ENCODE peak calls at places on chromosomes 11 and 22, in five cellular contexts. I is AG08395; J is posterior cingulate gyrus; E is activated CD4-positive, alpha-beta T cell treated with anti-CD3 and anti-CD28 coated beads, Interleukin-2, amount 50 U/mL, for 4 hours; W is activated CD8-positive, alpha-beta memory T cell treated with anti-CD3 and anti-CD28 coated beads for 1 hour. D is an unnamed sample.

GRCh38 chr11:79441159-79441875 is 487 bp upstream of the TENM4 start:
- DNase-seq in I (peak), J (no peak), E (no peak), W (no peak), D (peak)

GRCh38 chr11:11975201-11976092 is 33.0 kb downstream of the DKK3 start:
- DNase-seq in I (no peak), J (no peak), E (no peak), W (no peak), D (no peak)

GRCh38 chr22:46044718-46045458 is 67.9 kb upstream of the WNT7B start:
- DNase-seq in I (no peak), J (no peak), E (no peak), W (peak), D (no peak)

GRCh38 chr22:33300165-33300564 is 242.0 kb upstream of the SYN3 start:
- DNase-seq in I (no peak), J (no peak), E (no peak), W (no peak), D (no peak)

GRCh38 chr22:24427500-24428164 is at the start of gene ADORA2A:
- DNase-seq in I (no peak), J (no peak), E (peak), W (peak), D (no peak)

GRCh38 chr11:2678396-2678795 is 21.4 kb downstream of the KCNQ1OT1 start:
- DNase-seq in I (no peak), J (no peak), E (no peak), W (no peak), D (no peak)

GRCh38 chr11:108616549-108616948 is 23.0 kb upstream of the EXPH5 start:
- DNase-seq in I (peak), J (no peak), E (no peak), W (no peak), D (peak)

GRCh38 chr22:39251762-39252460 is 7.1 kb upstream of the PDGFB start:
- DNase-seq in I (no peak), J (no peak), E (no peak), W (no peak), D (no peak)

GRCh38 chr11:134244593-134244992 is 8.6 kb downstream of the THYN1 start:
- DNase-seq in I (peak), J (no peak), E (no peak), W (no peak), D (peak)

GRCh38 chr11:81874627-81875026 is 859.0 kb downstream of the FAM181B start:
- DNase-seq in I (no peak), J (no peak), E (no peak), W (no peak), D (no peak)

D was measured in AG10803.